ENCODE peak calls at places on chromosomes 5 and 9, in ten cellular contexts. One of them, this sample, is unnamed.
A peak's percentile ranks its signal among the peaks of the same experiment; 100 is the strongest.

GRCh38 chr5:111934511-111934910 is 177.5 kb upstream of the NREP start:
- DNase-seq in ovary: no peak
- DNase-seq in type B pancreatic cell: no peak
- DNase-seq in CD8-positive, alpha-beta T cell: no peak
- DNase-seq in GM20000: no peak
- DNase-seq in activated CD8-positive, alpha-beta T cell treated with anti-CD3 and anti-CD28 coated beads for 36 hours: no peak
- DNase-seq in GM10248: no peak
- DNase-seq in IMR-90: no peak
- DNase-seq in neural crest cell: no peak
- DNase-seq in tibial nerve: no peak
- DNase-seq in this sample: no peak

GRCh38 chr9:93266521-93267001 is 82.6 kb downstream of the WNK2 start:
- DNase-seq in ovary: no peak
- DNase-seq in type B pancreatic cell: peak; percentile 51
- DNase-seq in CD8-positive, alpha-beta T cell: no peak
- DNase-seq in GM20000: peak; percentile 18
- DNase-seq in activated CD8-positive, alpha-beta T cell treated with anti-CD3 and anti-CD28 coated beads for 36 hours: no peak
- DNase-seq in GM10248: peak; percentile 16
- DNase-seq in IMR-90: no peak
- DNase-seq in neural crest cell: no peak
- DNase-seq in tibial nerve: no peak
- DNase-seq in this sample: no peak

GRCh38 chr9:137724818-137725240 is 106.0 kb downstream of the EHMT1 start:
- DNase-seq in ovary: no peak
- DNase-seq in type B pancreatic cell: no peak
- DNase-seq in CD8-positive, alpha-beta T cell: no peak
- DNase-seq in GM20000: no peak
- DNase-seq in activated CD8-positive, alpha-beta T cell treated with anti-CD3 and anti-CD28 coated beads for 36 hours: no peak
- DNase-seq in GM10248: no peak
- DNase-seq in IMR-90: no peak
- DNase-seq in neural crest cell: no peak
- DNase-seq in tibial nerve: no peak
- DNase-seq in this sample: no peak

GRCh38 chr9:137913132-137913531 is 35.5 kb downstream of the CACNA1B start:
- DNase-seq in ovary: no peak
- DNase-seq in type B pancreatic cell: peak; percentile 42
- DNase-seq in CD8-positive, alpha-beta T cell: no peak
- DNase-seq in GM20000: no peak
- DNase-seq in activated CD8-positive, alpha-beta T cell treated with anti-CD3 and anti-CD28 coated beads for 36 hours: no peak
- DNase-seq in GM10248: no peak
- DNase-seq in IMR-90: no peak
- DNase-seq in neural crest cell: no peak
- DNase-seq in tibial nerve: no peak
- DNase-seq in this sample: no peak

GRCh38 chr9:97502984-97503861 is 1.8 kb downstream of the TMOD1 start:
- DNase-seq in ovary: peak; percentile 21
- DNase-seq in type B pancreatic cell: no peak
- DNase-seq in CD8-positive, alpha-beta T cell: no peak
- DNase-seq in GM20000: peak; percentile 39
- DNase-seq in activated CD8-positive, alpha-beta T cell treated with anti-CD3 and anti-CD28 coated beads for 36 hours: no peak
- DNase-seq in GM10248: no peak
- DNase-seq in IMR-90: no peak
- DNase-seq in neural crest cell: no peak
- DNase-seq in tibial nerve: no peak
- DNase-seq in this sample: no peak

GRCh38 chr5:66945389-66946349 is 250.9 kb downstream of the CD180 start:
- DNase-seq in ovary: no peak
- DNase-seq in type B pancreatic cell: no peak
- DNase-seq in CD8-positive, alpha-beta T cell: no peak
- DNase-seq in GM20000: peak; percentile 17
- DNase-seq in activated CD8-positive, alpha-beta T cell treated with anti-CD3 and anti-CD28 coated beads for 36 hours: peak; percentile 56
- DNase-seq in GM10248: peak; percentile 21
- DNase-seq in IMR-90: peak; percentile 24
- DNase-seq in neural crest cell: no peak
- DNase-seq in tibial nerve: no peak
- DNase-seq in this sample: no peak

GRCh38 chr9:74322661-74323314 is 174.3 kb upstream of the RORB start:
- DNase-seq in ovary: no peak
- DNase-seq in type B pancreatic cell: no peak
- DNase-seq in CD8-positive, alpha-beta T cell: no peak
- DNase-seq in GM20000: no peak
- DNase-seq in activated CD8-positive, alpha-beta T cell treated with anti-CD3 and anti-CD28 coated beads for 36 hours: peak; percentile 2
- DNase-seq in GM10248: no peak
- DNase-seq in IMR-90: no peak
- DNase-seq in neural crest cell: no peak
- DNase-seq in tibial nerve: no peak
- DNase-seq in this sample: no peak

GRCh38 chr9:34650816-34651215 is 1.2 kb upstream of the IL11RA start:
- DNase-seq in ovary: peak; percentile 48
- DNase-seq in type B pancreatic cell: no peak
- DNase-seq in CD8-positive, alpha-beta T cell: no peak
- DNase-seq in GM20000: no peak
- DNase-seq in activated CD8-positive, alpha-beta T cell treated with anti-CD3 and anti-CD28 coated beads for 36 hours: no peak
- DNase-seq in GM10248: no peak
- DNase-seq in IMR-90: peak; percentile 26
- DNase-seq in neural crest cell: no peak
- DNase-seq in tibial nerve: no peak
- DNase-seq in this sample: no peak

GRCh38 chr9:103397868-103398600 is 402.9 kb downstream of the CYLC2 start:
- DNase-seq in ovary: no peak
- DNase-seq in type B pancreatic cell: no peak
- DNase-seq in CD8-positive, alpha-beta T cell: peak; percentile 15
- DNase-seq in GM20000: peak; percentile 26
- DNase-seq in activated CD8-positive, alpha-beta T cell treated with anti-CD3 and anti-CD28 coated beads for 36 hours: peak; percentile 56
- DNase-seq in GM10248: peak; percentile 27
- DNase-seq in IMR-90: no peak
- DNase-seq in neural crest cell: peak; percentile 6
- DNase-seq in tibial nerve: no peak
- DNase-seq in this sample: no peak

GRCh38 chr9:132541966-132542830 is 40.2 kb upstream of the BARHL1 start:
- DNase-seq in ovary: no peak
- DNase-seq in type B pancreatic cell: no peak
- DNase-seq in CD8-positive, alpha-beta T cell: no peak
- DNase-seq in GM20000: no peak
- DNase-seq in activated CD8-positive, alpha-beta T cell treated with anti-CD3 and anti-CD28 coated beads for 36 hours: no peak
- DNase-seq in GM10248: no peak
- DNase-seq in IMR-90: no peak
- DNase-seq in neural crest cell: no peak
- DNase-seq in tibial nerve: no peak
- DNase-seq in this sample: no peak

GRCh38 chr9:4126184-4126865 is 173.5 kb downstream of the GLIS3 start:
- DNase-seq in ovary: no peak
- DNase-seq in type B pancreatic cell: no peak
- DNase-seq in CD8-positive, alpha-beta T cell: no peak
- DNase-seq in GM20000: no peak
- DNase-seq in activated CD8-positive, alpha-beta T cell treated with anti-CD3 and anti-CD28 coated beads for 36 hours: no peak
- DNase-seq in GM10248: no peak
- DNase-seq in IMR-90: peak; percentile 80
- DNase-seq in neural crest cell: no peak
- DNase-seq in tibial nerve: no peak
- DNase-seq in this sample: no peak

GRCh38 chr5:133921899-133922468 is 46.4 kb downstream of the C5orf15 start:
- DNase-seq in ovary: no peak
- DNase-seq in type B pancreatic cell: no peak
- DNase-seq in CD8-positive, alpha-beta T cell: no peak
- DNase-seq in GM20000: no peak
- DNase-seq in activated CD8-positive, alpha-beta T cell treated with anti-CD3 and anti-CD28 coated beads for 36 hours: no peak
- DNase-seq in GM10248: no peak
- DNase-seq in IMR-90: no peak
- DNase-seq in neural crest cell: no peak
- DNase-seq in tibial nerve: no peak
- DNase-seq in this sample: no peak

GRCh38 chr5:15014809-15015208 is 143.2 kb upstream of the ANKH start:
- DNase-seq in ovary: no peak
- DNase-seq in type B pancreatic cell: no peak
- DNase-seq in CD8-positive, alpha-beta T cell: no peak
- DNase-seq in GM20000: no peak
- DNase-seq in activated CD8-positive, alpha-beta T cell treated with anti-CD3 and anti-CD28 coated beads for 36 hours: no peak
- DNase-seq in GM10248: no peak
- DNase-seq in IMR-90: peak; percentile 38
- DNase-seq in neural crest cell: no peak
- DNase-seq in tibial nerve: no peak
- DNase-seq in this sample: no peak

GRCh38 chr9:81531511-81531910 is 157.8 kb downstream of the TLE1 start:
- DNase-seq in ovary: no peak
- DNase-seq in type B pancreatic cell: no peak
- DNase-seq in CD8-positive, alpha-beta T cell: no peak
- DNase-seq in GM20000: no peak
- DNase-seq in activated CD8-positive, alpha-beta T cell treated with anti-CD3 and anti-CD28 coated beads for 36 hours: no peak
- DNase-seq in GM10248: no peak
- DNase-seq in IMR-90: no peak
- DNase-seq in neural crest cell: no peak
- DNase-seq in tibial nerve: no peak
- DNase-seq in this sample: no peak

GRCh38 chr5:62312036-62312435 is 6.0 kb downstream of the KIF2A start:
- DNase-seq in ovary: no peak
- DNase-seq in type B pancreatic cell: no peak
- DNase-seq in CD8-positive, alpha-beta T cell: no peak
- DNase-seq in GM20000: no peak
- DNase-seq in activated CD8-positive, alpha-beta T cell treated with anti-CD3 and anti-CD28 coated beads for 36 hours: no peak
- DNase-seq in GM10248: no peak
- DNase-seq in IMR-90: no peak
- DNase-seq in neural crest cell: no peak
- DNase-seq in tibial nerve: no peak
- DNase-seq in this sample: no peak

DNA sequence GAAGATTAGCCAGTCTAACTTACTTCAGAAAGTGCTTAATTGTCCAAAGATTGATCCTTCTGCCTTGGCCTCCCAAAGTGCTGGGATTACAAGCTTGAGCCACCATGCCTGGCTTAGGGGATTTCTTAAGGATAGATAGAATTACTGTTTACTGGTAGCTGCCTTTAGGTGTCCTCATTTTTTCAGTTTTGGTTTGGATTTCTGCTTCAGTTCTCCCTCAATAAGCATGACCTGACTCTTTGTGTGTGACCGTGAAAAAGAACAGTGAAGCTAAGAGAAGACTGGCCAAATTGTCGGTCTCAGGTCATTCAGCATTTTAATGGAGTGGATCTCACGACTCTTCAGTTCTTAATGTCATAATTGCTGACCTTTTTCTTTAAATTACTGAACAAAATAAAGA is 22.9 kb upstream of the CMYA5 start:
- DNase-seq in ovary: no peak
- DNase-seq in type B pancreatic cell: no peak
- DNase-seq in CD8-positive, alpha-beta T cell: no peak
- DNase-seq in GM20000: peak; percentile 10
- DNase-seq in activated CD8-positive, alpha-beta T cell treated with anti-CD3 and anti-CD28 coated beads for 36 hours: no peak
- DNase-seq in GM10248: peak; percentile 25
- DNase-seq in IMR-90: no peak
- DNase-seq in neural crest cell: no peak
- DNase-seq in tibial nerve: no peak
- DNase-seq in this sample: no peak
- TF ChIP-seq CTCF in ovary: no peak
- TF ChIP-seq CTCF in type B pancreatic cell: no peak
- TF ChIP-seq CTCF in CD8-positive, alpha-beta T cell: no peak
- TF ChIP-seq CTCF in GM20000: no peak
- TF ChIP-seq CTCF in activated CD8-positive, alpha-beta T cell treated with anti-CD3 and anti-CD28 coated beads for 36 hours: no peak
- TF ChIP-seq CTCF in GM10248: no peak
- TF ChIP-seq CTCF in IMR-90: no peak
- TF ChIP-seq CTCF in neural crest cell: no peak
- TF ChIP-seq CTCF in tibial nerve: no peak
- TF ChIP-seq CTCF in this sample: no peak

GRCh38 chr9:108411632-108412031 is 444.2 kb downstream of the ACTL7B start:
- DNase-seq in ovary: no peak
- DNase-seq in type B pancreatic cell: no peak
- DNase-seq in CD8-positive, alpha-beta T cell: no peak
- DNase-seq in GM20000: no peak
- DNase-seq in activated CD8-positive, alpha-beta T cell treated with anti-CD3 and anti-CD28 coated beads for 36 hours: no peak
- DNase-seq in GM10248: no peak
- DNase-seq in IMR-90: no peak
- DNase-seq in neural crest cell: no peak
- DNase-seq in tibial nerve: no peak
- DNase-seq in this sample: no peak

GRCh38 chr9:108412755-108413154 is 443.0 kb downstream of the ACTL7B start:
- DNase-seq in ovary: no peak
- DNase-seq in type B pancreatic cell: no peak
- DNase-seq in CD8-positive, alpha-beta T cell: no peak
- DNase-seq in GM20000: no peak
- DNase-seq in activated CD8-positive, alpha-beta T cell treated with anti-CD3 and anti-CD28 coated beads for 36 hours: peak; percentile 6
- DNase-seq in GM10248: no peak
- DNase-seq in IMR-90: peak; percentile 11
- DNase-seq in neural crest cell: no peak
- DNase-seq in tibial nerve: no peak
- DNase-seq in this sample: no peak

GRCh38 chr9:108417726-108418125 is 438.1 kb downstream of the ACTL7B start:
- DNase-seq in ovary: no peak
- DNase-seq in type B pancreatic cell: no peak
- DNase-seq in CD8-positive, alpha-beta T cell: no peak
- DNase-seq in GM20000: no peak
- DNase-seq in activated CD8-positive, alpha-beta T cell treated with anti-CD3 and anti-CD28 coated beads for 36 hours: no peak
- DNase-seq in GM10248: no peak
- DNase-seq in IMR-90: no peak
- DNase-seq in neural crest cell: no peak
- DNase-seq in tibial nerve: no peak
- DNase-seq in this sample: no peak

GRCh38 chr9:108419379-108419778 is 436.4 kb downstream of the ACTL7B start:
- DNase-seq in ovary: no peak
- DNase-seq in type B pancreatic cell: no peak
- DNase-seq in CD8-positive, alpha-beta T cell: no peak
- DNase-seq in GM20000: no peak
- DNase-seq in activated CD8-positive, alpha-beta T cell treated with anti-CD3 and anti-CD28 coated beads for 36 hours: no peak
- DNase-seq in GM10248: no peak
- DNase-seq in IMR-90: no peak
- DNase-seq in neural crest cell: no peak
- DNase-seq in tibial nerve: no peak
- DNase-seq in this sample: no peak

GRCh38 chr9:108416321-108416720 is 439.5 kb downstream of the ACTL7B start:
- DNase-seq in ovary: no peak
- DNase-seq in type B pancreatic cell: no peak
- DNase-seq in CD8-positive, alpha-beta T cell: no peak
- DNase-seq in GM20000: no peak
- DNase-seq in activated CD8-positive, alpha-beta T cell treated with anti-CD3 and anti-CD28 coated beads for 36 hours: no peak
- DNase-seq in GM10248: no peak
- DNase-seq in IMR-90: peak; percentile 7
- DNase-seq in neural crest cell: no peak
- DNase-seq in tibial nerve: no peak
- DNase-seq in this sample: no peak
- TF ChIP-seq CTCF in ovary: no peak
- TF ChIP-seq CTCF in type B pancreatic cell: no peak
- TF ChIP-seq CTCF in CD8-positive, alpha-beta T cell: no peak
- TF ChIP-seq CTCF in GM20000: no peak
- TF ChIP-seq CTCF in activated CD8-positive, alpha-beta T cell treated with anti-CD3 and anti-CD28 coated beads for 36 hours: no peak
- TF ChIP-seq CTCF in GM10248: no peak
- TF ChIP-seq CTCF in IMR-90: no peak
- TF ChIP-seq CTCF in neural crest cell: no peak
- TF ChIP-seq CTCF in tibial nerve: no peak
- TF ChIP-seq CTCF in this sample: no peak

GRCh38 chr9:109652971-109653370 is 127.0 kb upstream of the PALM2AKAP2 start:
- DNase-seq in ovary: no peak
- DNase-seq in type B pancreatic cell: no peak
- DNase-seq in CD8-positive, alpha-beta T cell: no peak
- DNase-seq in GM20000: no peak
- DNase-seq in activated CD8-positive, alpha-beta T cell treated with anti-CD3 and anti-CD28 coated beads for 36 hours: no peak
- DNase-seq in GM10248: no peak
- DNase-seq in IMR-90: peak; percentile 16
- DNase-seq in neural crest cell: no peak
- DNase-seq in tibial nerve: no peak
- DNase-seq in this sample: no peak
- TF ChIP-seq CTCF in ovary: no peak
- TF ChIP-seq CTCF in type B pancreatic cell: peak; percentile 53
- TF ChIP-seq CTCF in CD8-positive, alpha-beta T cell: no peak
- TF ChIP-seq CTCF in GM20000: no peak
- TF ChIP-seq CTCF in activated CD8-positive, alpha-beta T cell treated with anti-CD3 and anti-CD28 coated beads for 36 hours: no peak
- TF ChIP-seq CTCF in GM10248: no peak
- TF ChIP-seq CTCF in IMR-90: peak; percentile 38
- TF ChIP-seq CTCF in neural crest cell: peak; percentile 53
- TF ChIP-seq CTCF in tibial nerve: no peak
- TF ChIP-seq CTCF in this sample: peak; percentile 16

GRCh38 chr5:7445066-7445465 is 49.1 kb downstream of the ADCY2 start:
- DNase-seq in ovary: no peak
- DNase-seq in type B pancreatic cell: no peak
- DNase-seq in CD8-positive, alpha-beta T cell: no peak
- DNase-seq in GM20000: no peak
- DNase-seq in activated CD8-positive, alpha-beta T cell treated with anti-CD3 and anti-CD28 coated beads for 36 hours: no peak
- DNase-seq in GM10248: no peak
- DNase-seq in IMR-90: no peak
- DNase-seq in neural crest cell: no peak
- DNase-seq in tibial nerve: no peak
- DNase-seq in this sample: no peak
- TF ChIP-seq CTCF in ovary: no peak
- TF ChIP-seq CTCF in type B pancreatic cell: no peak
- TF ChIP-seq CTCF in CD8-positive, alpha-beta T cell: no peak
- TF ChIP-seq CTCF in GM20000: no peak
- TF ChIP-seq CTCF in activated CD8-positive, alpha-beta T cell treated with anti-CD3 and anti-CD28 coated beads for 36 hours: no peak
- TF ChIP-seq CTCF in GM10248: no peak
- TF ChIP-seq CTCF in IMR-90: no peak
- TF ChIP-seq CTCF in neural crest cell: no peak
- TF ChIP-seq CTCF in tibial nerve: no peak
- TF ChIP-seq CTCF in this sample: no peak

This sample was measured in D721Med.